ENCODE peak calls at places on chromosomes 13 and 19, in five cellular contexts. X is naive thymus-derived CD4-positive, alpha-beta T cell; S is NCI-H524; W is T1000; P is adrenal gland. E is an unnamed sample.
A peak's percentile ranks its signal among the peaks of the same experiment; 100 is the strongest.

GRCh38 chr13:111239754-111240670 is 80.4 kb upstream of the TEX29 start:
- DNase-seq in S (no peak), P (no peak), W (no peak), X (no peak), E (no peak)

GRCh38 chr13:30868806-30869470 is 37.1 kb upstream of the MEDAG start:
- DNase-seq in W (no peak), X (no peak), P (no peak), S (no peak), E (no peak)

GRCh38 chr19:1001538-1002166 is 1.4 kb downstream of the GRIN3B start:
- DNase-seq in W (peak; percentile 51), P (no peak), S (peak; percentile 17), X (peak; percentile 82), E (no peak)

GRCh38 chr13:85772379-85772778 is 26.8 kb downstream of the SLITRK6 start:
- DNase-seq in W (no peak), X (no peak), P (no peak), S (no peak), E (no peak)

GRCh38 chr19:56595548-56595899 is 422 bp downstream of the ZNF71 start:
- DNase-seq in P (no peak), W (no peak), S (no peak), X (no peak), E (no peak)

GRCh38 chr19:10010247-10010691 is at the start of gene COL5A3:
- DNase-seq in S (no peak), W (no peak), X (no peak), P (peak; percentile 59), E (no peak)

GRCh38 chr13:110869805-110870706 is 44.8 kb downstream of the ANKRD10 start:
- DNase-seq in S (peak; percentile 22), W (peak; percentile 100), P (peak; percentile 99), X (peak; percentile 32), E (no peak)

GRCh38 chr13:79742923-79743322 is 262.0 kb downstream of the NDFIP2 start:
- DNase-seq in W (no peak), P (no peak), X (no peak), S (no peak), E (no peak)

GRCh38 chr13:110676511-110677204 is 29.3 kb downstream of the CARS2 start:
- DNase-seq in S (no peak), P (peak; percentile 49), X (no peak), W (no peak), E (no peak)

GRCh38 chr13:96299235-96299634 is 209.3 kb downstream of the HS6ST3 start:
- DNase-seq in P (no peak), X (no peak), W (no peak), S (no peak), E (no peak)

GRCh38 chr19:15317392-15318011 is 14.8 kb downstream of the BRD4 start:
- DNase-seq in X (no peak), P (no peak), S (no peak), W (no peak), E (no peak)

E was measured in natural killer cell treated with Interleukin-12 subunit alpha and Interleukin-12 subunit beta and Interleukin-15 and Interleukin-18, amount 100 ng/mL, for 72 hours.